ENCODE peak calls at places on chromosomes 2 and 18, in nine cellular contexts. One of them, this sample, is unnamed. For H3K4me1, the result is how much of the 10 kb centered on the place peaks cover.

GRCh38 chr2:39849982-39850526 is 71.0 kb upstream of the THUMPD2 start:
- DNase-seq in fibroblast of lung: no peak
- DNase-seq in left lung: no peak
- DNase-seq in pancreas: no peak
- DNase-seq in lower lobe of right lung: no peak
- DNase-seq in heart right ventricle: no peak
- DNase-seq in prostate gland: no peak
- DNase-seq in heart left ventricle: no peak
- DNase-seq in spleen: no peak
- DNase-seq in this sample: no peak

GRCh38 chr2:53572696-53573095 is 194.9 kb upstream of the CHAC2 start:
- DNase-seq in fibroblast of lung: no peak
- DNase-seq in left lung: no peak
- DNase-seq in pancreas: no peak
- DNase-seq in lower lobe of right lung: no peak
- DNase-seq in heart right ventricle: no peak
- DNase-seq in prostate gland: no peak
- DNase-seq in heart left ventricle: no peak
- DNase-seq in spleen: no peak
- DNase-seq in this sample: no peak

GRCh38 chr2:231711677-231712461 is 3.5 kb downstream of the PTMA start:
- DNase-seq in fibroblast of lung: no peak
- DNase-seq in left lung: no peak
- DNase-seq in pancreas: no peak
- DNase-seq in lower lobe of right lung: peak
- DNase-seq in heart right ventricle: no peak
- DNase-seq in prostate gland: no peak
- DNase-seq in heart left ventricle: no peak
- DNase-seq in spleen: peak
- DNase-seq in this sample: no peak

GRCh38 chr2:26757873-26758789 is 6.0 kb upstream of the SLC35F6 start:
- DNase-seq in fibroblast of lung: peak
- DNase-seq in left lung: no peak
- DNase-seq in pancreas: peak
- DNase-seq in lower lobe of right lung: no peak
- DNase-seq in heart right ventricle: peak
- DNase-seq in prostate gland: peak
- DNase-seq in heart left ventricle: no peak
- DNase-seq in spleen: no peak
- DNase-seq in this sample: no peak

GRCh38 chr2:103183061-103183460 is 421.2 kb downstream of the TMEM182 start:
- DNase-seq in fibroblast of lung: no peak
- DNase-seq in left lung: no peak
- DNase-seq in pancreas: no peak
- DNase-seq in lower lobe of right lung: no peak
- DNase-seq in heart right ventricle: no peak
- DNase-seq in prostate gland: no peak
- DNase-seq in heart left ventricle: no peak
- DNase-seq in spleen: no peak
- DNase-seq in this sample: no peak

GRCh38 chr18:32470136-32470712 is 458 bp downstream of the GAREM1 start:
- DNase-seq in fibroblast of lung: peak
- DNase-seq in left lung: no peak
- DNase-seq in pancreas: peak
- DNase-seq in lower lobe of right lung: peak
- DNase-seq in heart right ventricle: peak
- DNase-seq in prostate gland: peak
- DNase-seq in heart left ventricle: peak
- DNase-seq in spleen: peak
- DNase-seq in this sample: peak

GRCh38 chr2:138615257-138615656 is 113.7 kb downstream of the SPOPL start:
- DNase-seq in fibroblast of lung: no peak
- DNase-seq in left lung: no peak
- DNase-seq in pancreas: no peak
- DNase-seq in lower lobe of right lung: no peak
- DNase-seq in heart right ventricle: no peak
- DNase-seq in prostate gland: no peak
- DNase-seq in heart left ventricle: no peak
- DNase-seq in spleen: no peak
- DNase-seq in this sample: no peak

GRCh38 chr2:33146112-33146511 is 199.4 kb downstream of the LTBP1 start:
- DNase-seq in fibroblast of lung: peak
- DNase-seq in left lung: no peak
- DNase-seq in pancreas: no peak
- DNase-seq in lower lobe of right lung: no peak
- DNase-seq in heart right ventricle: no peak
- DNase-seq in prostate gland: no peak
- DNase-seq in heart left ventricle: no peak
- DNase-seq in spleen: no peak
- DNase-seq in this sample: no peak

GRCh38 chr18:43588838-43589237 is 311.5 kb upstream of the SYT4 start:
- DNase-seq in fibroblast of lung: no peak
- DNase-seq in left lung: peak
- DNase-seq in pancreas: no peak
- DNase-seq in lower lobe of right lung: no peak
- DNase-seq in heart right ventricle: peak
- DNase-seq in prostate gland: no peak
- DNase-seq in heart left ventricle: peak
- DNase-seq in spleen: peak
- DNase-seq in this sample: no peak

GRCh38 chr18:63311481-63312409 is 7.8 kb downstream of the BCL2 start:
- DNase-seq in fibroblast of lung: no peak
- DNase-seq in left lung: no peak
- DNase-seq in pancreas: no peak
- DNase-seq in lower lobe of right lung: no peak
- DNase-seq in heart right ventricle: no peak
- DNase-seq in prostate gland: no peak
- DNase-seq in heart left ventricle: no peak
- DNase-seq in spleen: no peak
- DNase-seq in this sample: no peak

GRCh38 chr18:63306819-63307554 is 12.6 kb downstream of the BCL2 start:
- DNase-seq in fibroblast of lung: no peak
- DNase-seq in left lung: no peak
- DNase-seq in pancreas: no peak
- DNase-seq in lower lobe of right lung: no peak
- DNase-seq in heart right ventricle: no peak
- DNase-seq in prostate gland: no peak
- DNase-seq in heart left ventricle: no peak
- DNase-seq in spleen: no peak
- DNase-seq in this sample: no peak

GRCh38 chr18:63309422-63309821 is 10.1 kb downstream of the BCL2 start:
- DNase-seq in fibroblast of lung: no peak
- DNase-seq in left lung: no peak
- DNase-seq in pancreas: no peak
- DNase-seq in lower lobe of right lung: no peak
- DNase-seq in heart right ventricle: no peak
- DNase-seq in prostate gland: no peak
- DNase-seq in heart left ventricle: no peak
- DNase-seq in spleen: no peak
- DNase-seq in this sample: no peak

GRCh38 chr18:63306249-63306648 is 13.3 kb downstream of the BCL2 start:
- DNase-seq in fibroblast of lung: no peak
- DNase-seq in left lung: no peak
- DNase-seq in pancreas: no peak
- DNase-seq in lower lobe of right lung: no peak
- DNase-seq in heart right ventricle: no peak
- DNase-seq in prostate gland: no peak
- DNase-seq in heart left ventricle: no peak
- DNase-seq in spleen: no peak
- DNase-seq in this sample: no peak

DNA sequence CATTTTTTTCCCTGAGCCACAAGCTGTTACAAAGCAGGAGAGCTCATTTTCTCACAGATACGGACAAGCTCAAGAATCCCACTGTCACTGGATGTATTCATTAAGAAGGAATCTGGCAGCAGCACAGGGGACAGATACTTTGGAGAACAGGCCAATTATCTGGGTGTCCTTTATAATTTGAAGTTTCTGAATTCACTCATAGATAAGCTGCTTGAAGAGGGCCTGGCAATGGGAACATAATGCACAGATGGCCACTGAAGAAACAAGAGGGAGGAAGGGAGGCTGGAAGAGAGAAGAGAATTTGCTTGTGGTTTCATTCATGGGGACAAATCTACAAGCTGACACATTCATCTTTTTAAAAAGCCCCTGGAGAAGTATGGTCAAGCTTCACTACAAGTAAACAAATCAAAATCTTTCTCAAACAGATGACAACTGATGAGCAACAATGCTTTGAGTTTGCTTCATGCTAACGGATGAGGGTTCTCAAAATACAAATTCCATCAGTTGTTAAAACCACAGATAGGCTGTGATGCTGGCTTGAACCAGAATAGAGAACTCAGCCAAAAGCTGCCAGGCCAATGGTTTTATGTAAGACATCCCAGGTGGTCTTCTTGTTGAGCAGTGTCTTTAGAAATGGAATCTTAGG is 11.9 kb downstream of the BCL2 start:
- DNase-seq in fibroblast of lung: peak
- DNase-seq in left lung: no peak
- DNase-seq in pancreas: no peak
- DNase-seq in lower lobe of right lung: no peak
- DNase-seq in heart right ventricle: peak
- DNase-seq in prostate gland: no peak
- DNase-seq in heart left ventricle: no peak
- DNase-seq in spleen: no peak
- DNase-seq in this sample: no peak
- H3K27ac ChIP-seq in fibroblast of lung: no peak
- H3K27ac ChIP-seq in left lung: no peak
- H3K27ac ChIP-seq in pancreas: peak
- H3K27ac ChIP-seq in lower lobe of right lung: no peak
- H3K27ac ChIP-seq in heart right ventricle: peak
- H3K27ac ChIP-seq in prostate gland: no peak
- H3K27ac ChIP-seq in heart left ventricle: no peak
- H3K27ac ChIP-seq in spleen: no peak
- H3K27ac ChIP-seq in this sample: peak

GRCh38 chr2:178480227-178481181 is at the start of gene PLEKHA3:
- DNase-seq in fibroblast of lung: peak
- DNase-seq in left lung: peak
- DNase-seq in pancreas: peak
- DNase-seq in lower lobe of right lung: peak
- DNase-seq in heart right ventricle: peak
- DNase-seq in prostate gland: peak
- DNase-seq in heart left ventricle: peak
- DNase-seq in spleen: peak
- DNase-seq in this sample: peak

GRCh38 chr2:178478442-178479274 is at the start of gene FKBP7:
- DNase-seq in fibroblast of lung: peak
- DNase-seq in left lung: peak
- DNase-seq in pancreas: peak
- DNase-seq in lower lobe of right lung: peak
- DNase-seq in heart right ventricle: peak
- DNase-seq in prostate gland: peak
- DNase-seq in heart left ventricle: peak
- DNase-seq in spleen: peak
- DNase-seq in this sample: peak

GRCh38 chr2:178478102-178478441 is 328 bp downstream of the FKBP7 start:
- DNase-seq in fibroblast of lung: peak
- DNase-seq in left lung: no peak
- DNase-seq in pancreas: peak
- DNase-seq in lower lobe of right lung: no peak
- DNase-seq in heart right ventricle: no peak
- DNase-seq in prostate gland: no peak
- DNase-seq in heart left ventricle: no peak
- DNase-seq in spleen: peak
- DNase-seq in this sample: no peak

GRCh38 chr2:178479758-178480226 is 465 bp upstream of the PLEKHA3 start:
- DNase-seq in fibroblast of lung: no peak
- DNase-seq in left lung: no peak
- DNase-seq in pancreas: no peak
- DNase-seq in lower lobe of right lung: no peak
- DNase-seq in heart right ventricle: no peak
- DNase-seq in prostate gland: no peak
- DNase-seq in heart left ventricle: no peak
- DNase-seq in spleen: no peak
- DNase-seq in this sample: no peak

DNA sequence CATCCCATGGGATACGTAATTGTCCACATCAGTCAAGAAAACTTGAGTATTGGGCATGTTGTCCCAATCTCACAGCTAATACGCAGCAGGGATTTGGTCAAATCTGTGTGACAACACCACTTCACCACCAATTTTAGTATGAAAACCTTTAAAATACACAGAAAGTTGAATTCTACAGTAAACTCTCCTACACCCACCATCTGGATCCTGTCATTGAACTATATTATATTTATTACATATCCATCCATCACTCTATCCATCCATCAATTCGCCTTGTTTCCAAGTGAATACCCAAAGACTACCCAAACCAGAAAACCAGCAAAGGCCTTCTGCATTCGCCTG is 846 bp upstream of the FKBP7 start:
- DNase-seq in fibroblast of lung: no peak
- DNase-seq in left lung: no peak
- DNase-seq in pancreas: no peak
- DNase-seq in lower lobe of right lung: no peak
- DNase-seq in heart right ventricle: no peak
- DNase-seq in prostate gland: no peak
- DNase-seq in heart left ventricle: no peak
- DNase-seq in spleen: no peak
- DNase-seq in this sample: no peak
- TF ChIP-seq CTCF in fibroblast of lung: no peak
- TF ChIP-seq CTCF in left lung: no peak
- TF ChIP-seq CTCF in pancreas: no peak
- TF ChIP-seq CTCF in lower lobe of right lung: no peak
- TF ChIP-seq CTCF in heart right ventricle: no peak
- TF ChIP-seq CTCF in prostate gland: no peak
- TF ChIP-seq CTCF in heart left ventricle: no peak
- TF ChIP-seq CTCF in spleen: no peak
- TF ChIP-seq CTCF in this sample: no peak

DNA sequence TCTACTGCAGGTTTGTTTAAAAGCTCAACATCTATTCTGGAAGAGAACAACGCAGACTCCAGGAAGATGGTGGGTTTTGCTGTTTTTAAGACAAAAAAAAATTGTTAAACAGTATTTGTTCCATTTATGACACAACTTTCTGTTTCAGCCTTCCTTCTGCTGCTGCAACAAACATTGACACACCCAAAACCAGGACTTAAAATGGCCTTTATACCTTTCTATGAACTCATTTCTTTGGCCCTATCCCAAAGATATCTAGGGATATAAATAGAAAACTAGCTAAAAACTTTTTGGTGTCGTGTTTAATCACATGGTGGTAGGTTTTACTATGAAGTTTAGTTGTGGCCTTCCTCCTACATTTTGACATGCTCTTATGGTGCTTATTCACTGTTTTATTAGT is 964 bp upstream of the GALNT3 start:
- DNase-seq in fibroblast of lung: no peak
- DNase-seq in left lung: no peak
- DNase-seq in pancreas: no peak
- DNase-seq in lower lobe of right lung: no peak
- DNase-seq in heart right ventricle: no peak
- DNase-seq in prostate gland: no peak
- DNase-seq in heart left ventricle: no peak
- DNase-seq in spleen: no peak
- DNase-seq in this sample: no peak
- H3K4me1 ChIP-seq in fibroblast of lung: under half
- H3K4me1 ChIP-seq in left lung: under half
- H3K4me1 ChIP-seq in pancreas: under half
- H3K4me1 ChIP-seq in lower lobe of right lung: under half
- H3K4me1 ChIP-seq in heart right ventricle: under half
- H3K4me1 ChIP-seq in prostate gland: under half
- H3K4me1 ChIP-seq in heart left ventricle: under half
- H3K4me1 ChIP-seq in spleen: under half
- H3K4me1 ChIP-seq in this sample: under half

GRCh38 chr2:112093216-112093615 is 38.1 kb downstream of the TMEM87B start:
- DNase-seq in fibroblast of lung: peak
- DNase-seq in left lung: no peak
- DNase-seq in pancreas: no peak
- DNase-seq in lower lobe of right lung: no peak
- DNase-seq in heart right ventricle: no peak
- DNase-seq in prostate gland: no peak
- DNase-seq in heart left ventricle: no peak
- DNase-seq in spleen: no peak
- DNase-seq in this sample: no peak
- H3K27ac ChIP-seq in fibroblast of lung: no peak
- H3K27ac ChIP-seq in left lung: peak
- H3K27ac ChIP-seq in pancreas: no peak
- H3K27ac ChIP-seq in lower lobe of right lung: peak
- H3K27ac ChIP-seq in heart right ventricle: no peak
- H3K27ac ChIP-seq in prostate gland: no peak
- H3K27ac ChIP-seq in heart left ventricle: no peak
- H3K27ac ChIP-seq in spleen: no peak
- H3K27ac ChIP-seq in this sample: no peak

This sample was measured in psoas muscle.